ENCODE peak calls at places on chromosomes 3 and 15, in seven cellular contexts. One of them, this sample, is unnamed.

GRCh38 chr3:146823622-146824021 is 218.5 kb upstream of the PLSCR5 start:
- DNase-seq in H1: no peak
- DNase-seq in GM12878: no peak
- DNase-seq in K562: no peak
- DNase-seq in HepG2: no peak
- DNase-seq in SK-N-SH: no peak
- DNase-seq in GM12892: no peak
- DNase-seq in this sample: no peak

GRCh38 chr3:16928386-16929132 is 43.8 kb downstream of the PLCL2 start:
- DNase-seq in GM12892: no peak
- DNase-seq in SK-N-SH: no peak
- DNase-seq in K562: no peak
- DNase-seq in H1: no peak
- DNase-seq in HepG2: no peak
- DNase-seq in GM12878: no peak
- DNase-seq in this sample: no peak

GRCh38 chr3:14513566-14514322 is 26.4 kb downstream of the GRIP2 start:
- DNase-seq in SK-N-SH: no peak
- DNase-seq in HepG2: no peak
- DNase-seq in GM12878: no peak
- DNase-seq in K562: no peak
- DNase-seq in H1: no peak
- DNase-seq in GM12892: no peak
- DNase-seq in this sample: no peak

GRCh38 chr3:14839236-14839635 is 20.5 kb downstream of the FGD5 start:
- DNase-seq in HepG2: no peak
- DNase-seq in K562: no peak
- DNase-seq in H1: no peak
- DNase-seq in GM12892: no peak
- DNase-seq in SK-N-SH: peak
- DNase-seq in GM12878: no peak
- DNase-seq in this sample: no peak

GRCh38 chr3:125374501-125374995 is 577 bp downstream of the ZNF148 start:
- DNase-seq in K562: no peak
- DNase-seq in H1: peak
- DNase-seq in GM12878: no peak
- DNase-seq in GM12892: peak
- DNase-seq in HepG2: peak
- DNase-seq in SK-N-SH: peak
- DNase-seq in this sample: peak

GRCh38 chr15:48653216-48653615 is 7.7 kb upstream of the FBN1 start:
- DNase-seq in GM12892: no peak
- DNase-seq in H1: no peak
- DNase-seq in K562: no peak
- DNase-seq in SK-N-SH: no peak
- DNase-seq in GM12878: no peak
- DNase-seq in HepG2: no peak
- DNase-seq in this sample: no peak

GRCh38 chr3:76063811-76064210 is 278.5 kb upstream of the ZNF717 start:
- DNase-seq in GM12892: no peak
- DNase-seq in K562: no peak
- DNase-seq in H1: no peak
- DNase-seq in GM12878: no peak
- DNase-seq in HepG2: no peak
- DNase-seq in SK-N-SH: no peak
- DNase-seq in this sample: no peak

GRCh38 chr15:87877114-87877810 is 379.3 kb downstream of the NTRK3 start:
- DNase-seq in HepG2: no peak
- DNase-seq in K562: no peak
- DNase-seq in GM12878: no peak
- DNase-seq in H1: no peak
- DNase-seq in GM12892: no peak
- DNase-seq in SK-N-SH: peak
- DNase-seq in this sample: no peak

GRCh38 chr3:196987022-196987421 is 18.4 kb upstream of the PIGZ start:
- DNase-seq in H1: no peak
- DNase-seq in K562: no peak
- DNase-seq in SK-N-SH: no peak
- DNase-seq in HepG2: no peak
- DNase-seq in GM12878: no peak
- DNase-seq in GM12892: no peak
- DNase-seq in this sample: no peak

GRCh38 chr3:53807117-53807521 is 39.1 kb downstream of the CHDH start:
- DNase-seq in K562: no peak
- DNase-seq in HepG2: no peak
- DNase-seq in GM12892: no peak
- DNase-seq in H1: no peak
- DNase-seq in GM12878: no peak
- DNase-seq in SK-N-SH: no peak
- DNase-seq in this sample: no peak

GRCh38 chr15:85582719-85583089 is 202.3 kb downstream of the AKAP13 start:
- DNase-seq in H1: no peak
- DNase-seq in K562: peak
- DNase-seq in HepG2: no peak
- DNase-seq in SK-N-SH: peak
- DNase-seq in GM12878: peak
- DNase-seq in GM12892: no peak
- DNase-seq in this sample: no peak

GRCh38 chr3:138455801-138456716 is 21.6 kb downstream of the ESYT3 start:
- DNase-seq in GM12878: no peak
- DNase-seq in H1: no peak
- DNase-seq in GM12892: no peak
- DNase-seq in SK-N-SH: no peak
- DNase-seq in HepG2: no peak
- DNase-seq in K562: no peak
- DNase-seq in this sample: no peak

GRCh38 chr3:157280786-157281185 is 120.8 kb upstream of the CCNL1 start:
- DNase-seq in GM12892: no peak
- DNase-seq in HepG2: no peak
- DNase-seq in H1: no peak
- DNase-seq in GM12878: no peak
- DNase-seq in K562: no peak
- DNase-seq in SK-N-SH: no peak
- DNase-seq in this sample: no peak

GRCh38 chr3:127714151-127714571 is 41.4 kb downstream of the ABTB1 start:
- DNase-seq in GM12892: no peak
- DNase-seq in GM12878: no peak
- DNase-seq in K562: no peak
- DNase-seq in SK-N-SH: no peak
- DNase-seq in HepG2: no peak
- DNase-seq in H1: no peak
- DNase-seq in this sample: no peak
- TF ChIP-seq TAF1 in GM12892: no peak
- TF ChIP-seq TAF1 in GM12878: no peak
- TF ChIP-seq TAF1 in K562: no peak
- TF ChIP-seq TAF1 in SK-N-SH: no peak
- TF ChIP-seq TAF1 in HepG2: no peak
- TF ChIP-seq TAF1 in H1: no peak
- TF ChIP-seq TAF1 in this sample: no peak

GRCh38 chr3:129690406-129690805 is 83.9 kb upstream of the PLXND1 start:
- DNase-seq in K562: peak
- DNase-seq in GM12878: peak
- DNase-seq in H1: no peak
- DNase-seq in SK-N-SH: peak
- DNase-seq in GM12892: no peak
- DNase-seq in HepG2: peak
- DNase-seq in this sample: peak
- TF ChIP-seq POLR2AphosphoS5 in K562: no peak
- TF ChIP-seq POLR2AphosphoS5 in GM12878: no peak
- TF ChIP-seq POLR2AphosphoS5 in H1: no peak
- TF ChIP-seq POLR2AphosphoS5 in SK-N-SH: no peak
- TF ChIP-seq POLR2AphosphoS5 in GM12892: no peak
- TF ChIP-seq POLR2AphosphoS5 in HepG2: no peak
- TF ChIP-seq POLR2AphosphoS5 in this sample: no peak

DNA sequence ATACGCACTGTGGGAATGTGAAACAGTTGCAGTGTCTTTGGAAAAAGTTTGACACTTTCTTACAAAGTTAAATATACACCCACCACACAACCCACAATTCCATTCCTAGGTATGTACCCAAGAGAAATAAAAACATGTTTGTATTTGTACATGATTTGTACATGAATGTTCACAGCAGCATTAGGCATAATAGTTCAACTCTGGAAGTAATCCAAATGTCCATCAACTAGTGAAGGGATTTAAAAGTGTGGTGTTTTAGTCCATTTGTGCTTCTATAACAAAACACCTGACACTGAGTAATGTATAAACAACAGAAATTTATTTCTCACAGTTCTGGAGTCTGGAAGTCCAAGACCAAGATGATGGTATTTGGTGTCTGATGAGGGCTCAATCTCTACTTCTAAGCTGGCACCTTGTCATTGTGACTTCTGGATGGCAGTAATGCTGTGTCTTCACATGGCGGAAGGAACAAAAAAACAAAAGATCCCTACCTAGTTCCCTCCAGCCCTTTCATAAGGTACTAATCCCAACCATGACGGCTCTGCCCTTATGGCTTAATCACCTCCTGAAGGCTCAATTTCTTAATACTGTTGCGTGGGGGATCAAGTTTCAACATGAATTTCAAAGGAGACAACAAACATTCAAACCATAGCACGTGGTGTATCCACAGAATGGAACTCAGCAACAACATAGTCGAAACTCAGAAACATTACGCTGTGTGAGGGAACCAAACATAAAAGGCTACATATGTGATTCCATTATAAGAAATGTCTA is 120.5 kb downstream of the AQP9 start:
- DNase-seq in GM12892: no peak
- DNase-seq in HepG2: no peak
- DNase-seq in H1: no peak
- DNase-seq in SK-N-SH: no peak
- DNase-seq in GM12878: no peak
- DNase-seq in K562: no peak
- DNase-seq in this sample: no peak
- TF ChIP-seq TAF1 in GM12892: no peak
- TF ChIP-seq TAF1 in HepG2: no peak
- TF ChIP-seq TAF1 in H1: no peak
- TF ChIP-seq TAF1 in SK-N-SH: no peak
- TF ChIP-seq TAF1 in GM12878: no peak
- TF ChIP-seq TAF1 in K562: no peak
- TF ChIP-seq TAF1 in this sample: no peak

GRCh38 chr3:48503406-48504050 is 446 bp downstream of the SHISA5 start:
- DNase-seq in H1: peak
- DNase-seq in HepG2: no peak
- DNase-seq in GM12878: no peak
- DNase-seq in SK-N-SH: no peak
- DNase-seq in K562: peak
- DNase-seq in GM12892: no peak
- DNase-seq in this sample: no peak
- TF ChIP-seq POLR2AphosphoS5 in H1: no peak
- TF ChIP-seq POLR2AphosphoS5 in HepG2: no peak
- TF ChIP-seq POLR2AphosphoS5 in GM12878: no peak
- TF ChIP-seq POLR2AphosphoS5 in SK-N-SH: no peak
- TF ChIP-seq POLR2AphosphoS5 in K562: no peak
- TF ChIP-seq POLR2AphosphoS5 in GM12892: no peak
- TF ChIP-seq POLR2AphosphoS5 in this sample: no peak

GRCh38 chr15:77021803-77022381 is 27.0 kb downstream of the PSTPIP1 start:
- DNase-seq in H1: no peak
- DNase-seq in HepG2: no peak
- DNase-seq in GM12878: no peak
- DNase-seq in SK-N-SH: no peak
- DNase-seq in GM12892: peak
- DNase-seq in K562: no peak
- DNase-seq in this sample: peak
- TF ChIP-seq TAF1 in H1: no peak
- TF ChIP-seq TAF1 in HepG2: no peak
- TF ChIP-seq TAF1 in GM12878: no peak
- TF ChIP-seq TAF1 in SK-N-SH: no peak
- TF ChIP-seq TAF1 in GM12892: peak
- TF ChIP-seq TAF1 in K562: no peak
- TF ChIP-seq TAF1 in this sample: no peak

DNA sequence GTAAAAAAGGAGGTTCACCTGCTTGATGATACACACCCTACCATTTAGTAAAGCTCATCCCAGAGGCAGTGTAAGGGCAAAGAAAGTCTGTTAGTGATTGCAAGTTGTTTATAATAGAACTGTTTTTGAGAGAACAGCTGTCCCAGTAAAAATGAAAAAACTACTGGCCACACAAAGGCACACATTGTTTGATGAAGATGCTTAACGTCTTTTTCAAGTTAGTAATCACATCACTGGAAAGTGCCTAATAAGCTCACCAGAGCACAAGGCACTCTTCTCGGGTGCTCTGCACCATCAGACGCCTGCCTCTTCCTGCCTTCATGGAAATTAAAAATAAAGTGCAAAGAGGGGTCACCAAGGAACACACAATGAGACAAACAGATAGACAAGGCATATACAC is 186.9 kb downstream of the PDZRN3 start:
- DNase-seq in K562: no peak
- DNase-seq in SK-N-SH: no peak
- DNase-seq in HepG2: no peak
- DNase-seq in GM12878: no peak
- DNase-seq in H1: no peak
- DNase-seq in GM12892: no peak
- DNase-seq in this sample: no peak
- TF ChIP-seq POLR2AphosphoS5 in K562: no peak
- TF ChIP-seq POLR2AphosphoS5 in SK-N-SH: no peak
- TF ChIP-seq POLR2AphosphoS5 in HepG2: no peak
- TF ChIP-seq POLR2AphosphoS5 in GM12878: no peak
- TF ChIP-seq POLR2AphosphoS5 in H1: no peak
- TF ChIP-seq POLR2AphosphoS5 in GM12892: no peak
- TF ChIP-seq POLR2AphosphoS5 in this sample: no peak